ENCODE peak calls at places on chromosomes 11 and 22, in six cellular contexts. One of them, this sample, is unnamed.

GRCh38 chr11:101323997-101324396 is 194.4 kb upstream of the PGR start:
- DNase-seq in neuronal stem cell: peak
- DNase-seq in H9: peak
- DNase-seq in IMR-90: no peak
- DNase-seq in H1: no peak
- DNase-seq in trophoblast cell: no peak
- DNase-seq in this sample: no peak

GRCh38 chr11:2798951-2799761 is 86.4 kb downstream of the CDKN1C start:
- DNase-seq in trophoblast cell: no peak
- DNase-seq in H1: no peak
- DNase-seq in IMR-90: peak
- DNase-seq in H9: peak
- DNase-seq in neuronal stem cell: no peak
- DNase-seq in this sample: peak

GRCh38 chr11:71458146-71459070 is 5.4 kb downstream of the NADSYN1 start:
- DNase-seq in H1: no peak
- DNase-seq in trophoblast cell: peak
- DNase-seq in H9: no peak
- DNase-seq in neuronal stem cell: no peak
- DNase-seq in IMR-90: no peak
- DNase-seq in this sample: no peak

GRCh38 chr11:127362754-127363153 is 362.2 kb upstream of the KIRREL3 start:
- DNase-seq in H1: no peak
- DNase-seq in IMR-90: no peak
- DNase-seq in H9: peak
- DNase-seq in trophoblast cell: no peak
- DNase-seq in neuronal stem cell: no peak
- DNase-seq in this sample: no peak

GRCh38 chr11:37108436-37109204 is 510.6 kb upstream of the RAG2 start:
- DNase-seq in H1: no peak
- DNase-seq in neuronal stem cell: no peak
- DNase-seq in trophoblast cell: no peak
- DNase-seq in H9: no peak
- DNase-seq in IMR-90: no peak
- DNase-seq in this sample: no peak

GRCh38 chr11:36012410-36012809 is 68.5 kb downstream of the LDLRAD3 start:
- DNase-seq in IMR-90: peak
- DNase-seq in H1: no peak
- DNase-seq in neuronal stem cell: no peak
- DNase-seq in H9: no peak
- DNase-seq in trophoblast cell: peak
- DNase-seq in this sample: peak

GRCh38 chr22:44587004-44587793 is 89.2 kb upstream of the RTL6 start:
- DNase-seq in H9: no peak
- DNase-seq in trophoblast cell: peak
- DNase-seq in IMR-90: peak
- DNase-seq in neuronal stem cell: no peak
- DNase-seq in H1: no peak
- DNase-seq in this sample: no peak

GRCh38 chr22:19522190-19522880 is 1.9 kb downstream of the CLDN5 start:
- DNase-seq in IMR-90: no peak
- DNase-seq in H1: no peak
- DNase-seq in neuronal stem cell: no peak
- DNase-seq in trophoblast cell: no peak
- DNase-seq in H9: peak
- DNase-seq in this sample: no peak

GRCh38 chr11:23313001-23313400 is 452.7 kb upstream of the CCDC179 start:
- DNase-seq in trophoblast cell: no peak
- DNase-seq in neuronal stem cell: no peak
- DNase-seq in H1: no peak
- DNase-seq in IMR-90: no peak
- DNase-seq in H9: no peak
- DNase-seq in this sample: peak

GRCh38 chr22:41841085-41841712 is 8.3 kb downstream of the SREBF2 start:
- DNase-seq in IMR-90: no peak
- DNase-seq in H1: no peak
- DNase-seq in trophoblast cell: no peak
- DNase-seq in neuronal stem cell: no peak
- DNase-seq in H9: no peak
- DNase-seq in this sample: no peak

GRCh38 chr22:39463931-39464390 is 7.1 kb downstream of the MGAT3 start:
- DNase-seq in H9: no peak
- DNase-seq in IMR-90: no peak
- DNase-seq in H1: no peak
- DNase-seq in neuronal stem cell: no peak
- DNase-seq in trophoblast cell: peak
- DNase-seq in this sample: no peak

GRCh38 chr11:130580372-130580771 is 131.9 kb downstream of the ADAMTS15 start:
- DNase-seq in neuronal stem cell: peak
- DNase-seq in H1: peak
- DNase-seq in trophoblast cell: peak
- DNase-seq in IMR-90: peak
- DNase-seq in H9: peak
- DNase-seq in this sample: peak

GRCh38 chr11:35141538-35141937 is 2.6 kb downstream of the CD44 start:
- DNase-seq in IMR-90: no peak
- DNase-seq in H1: no peak
- DNase-seq in H9: no peak
- DNase-seq in trophoblast cell: no peak
- DNase-seq in neuronal stem cell: no peak
- DNase-seq in this sample: peak

DNA sequence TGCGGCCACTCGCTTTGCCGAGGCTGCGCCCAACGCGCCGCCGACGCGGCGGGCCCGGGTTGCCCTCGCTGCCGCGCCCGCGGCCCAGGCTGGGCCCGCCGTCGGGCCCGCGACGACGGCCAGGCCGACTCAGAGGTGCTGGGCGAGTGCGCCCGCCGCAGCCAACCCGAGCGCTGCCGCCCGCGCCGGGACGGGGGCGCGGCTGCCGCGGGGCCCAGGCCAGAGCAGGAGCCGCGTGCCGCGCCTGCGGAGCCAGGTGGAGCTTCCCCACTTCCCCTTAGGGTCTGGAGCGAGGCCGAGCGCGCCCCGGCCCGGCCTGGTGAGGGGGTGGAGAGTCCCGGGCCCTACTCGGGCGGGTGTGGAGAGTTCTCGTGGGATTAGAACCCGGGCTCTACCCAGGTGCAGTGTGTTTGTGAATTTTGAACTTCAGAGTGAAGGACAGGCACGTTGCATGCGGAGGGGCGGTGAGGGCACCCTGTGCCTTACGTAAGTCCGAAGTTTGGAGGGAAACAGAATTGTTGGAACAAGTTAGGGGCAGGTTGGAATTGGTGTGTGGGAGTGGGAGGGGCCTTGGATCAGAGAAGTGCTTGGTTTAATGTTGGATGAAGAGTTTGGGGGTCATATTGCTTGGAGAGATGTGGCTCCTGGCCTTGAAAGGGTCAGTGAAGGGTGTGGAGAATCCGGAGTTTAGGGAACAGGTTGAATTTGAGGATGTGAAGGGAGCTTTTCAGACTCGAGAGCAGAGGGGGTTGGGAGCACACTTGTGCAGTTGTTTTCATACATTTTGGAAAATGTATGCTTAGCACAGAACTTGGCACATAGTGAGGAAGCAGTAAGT is 697 bp downstream of the RNF169 start:
- DNase-seq in trophoblast cell: peak
- DNase-seq in IMR-90: peak
- DNase-seq in H9: peak
- DNase-seq in neuronal stem cell: no peak
- DNase-seq in H1: no peak
- DNase-seq in this sample: peak
- H3K18ac ChIP-seq in trophoblast cell: peak
- H3K18ac ChIP-seq in IMR-90: peak
- H3K18ac ChIP-seq in H9: peak
- H3K18ac ChIP-seq in neuronal stem cell: peak
- H3K18ac ChIP-seq in H1: no peak
- H3K18ac ChIP-seq in this sample: peak

GRCh38 chr11:44775366-44776356 is 48.9 kb downstream of the TSPAN18 start:
- DNase-seq in H1: no peak
- DNase-seq in trophoblast cell: peak
- DNase-seq in H9: peak
- DNase-seq in IMR-90: peak
- DNase-seq in neuronal stem cell: peak
- DNase-seq in this sample: peak

GRCh38 chr11:44776840-44777536 is 50.2 kb downstream of the TSPAN18 start:
- DNase-seq in H9: peak
- DNase-seq in neuronal stem cell: no peak
- DNase-seq in trophoblast cell: no peak
- DNase-seq in H1: no peak
- DNase-seq in IMR-90: no peak
- DNase-seq in this sample: no peak

GRCh38 chr11:44778200-44779100 is 51.7 kb downstream of the TSPAN18 start:
- DNase-seq in neuronal stem cell: no peak
- DNase-seq in IMR-90: no peak
- DNase-seq in trophoblast cell: no peak
- DNase-seq in H1: no peak
- DNase-seq in H9: peak
- DNase-seq in this sample: no peak

GRCh38 chr11:44779736-44780520 is 53.2 kb downstream of the TSPAN18 start:
- DNase-seq in H9: peak
- DNase-seq in trophoblast cell: no peak
- DNase-seq in H1: no peak
- DNase-seq in neuronal stem cell: no peak
- DNase-seq in IMR-90: no peak
- DNase-seq in this sample: no peak

DNA sequence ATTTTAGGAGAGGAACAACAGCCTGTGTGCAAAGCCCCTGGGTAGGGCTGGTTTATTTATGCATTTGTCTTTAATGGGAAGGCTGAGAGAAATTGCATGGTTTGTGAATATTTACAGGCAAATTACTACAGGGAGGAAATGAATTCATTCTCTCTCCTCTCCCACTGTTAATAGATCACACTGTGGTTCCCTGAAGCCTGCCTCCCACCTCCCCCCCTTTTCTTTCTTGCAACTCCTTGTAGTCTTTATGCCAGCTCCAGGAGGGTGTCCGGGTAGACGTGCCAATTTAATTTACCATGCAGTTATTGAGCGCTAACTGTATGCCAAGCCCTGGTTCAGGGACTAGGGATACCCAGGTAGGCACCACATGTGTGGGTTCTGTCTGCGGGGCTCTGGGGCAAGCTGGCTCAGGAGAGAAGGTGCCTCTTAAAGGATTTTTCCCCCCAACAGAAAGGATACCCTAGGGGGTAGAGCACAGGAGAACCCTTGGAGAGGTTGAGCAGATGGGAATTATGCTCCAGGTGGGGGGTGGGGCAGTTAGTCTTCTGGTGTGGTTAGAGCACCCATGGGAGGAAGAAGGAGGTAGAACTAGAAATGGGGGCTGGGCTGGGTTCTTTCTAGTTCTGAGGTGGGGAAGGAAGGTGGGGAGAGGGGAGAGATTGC is 50.9 kb downstream of the TSPAN18 start:
- DNase-seq in H9: no peak
- DNase-seq in neuronal stem cell: no peak
- DNase-seq in H1: no peak
- DNase-seq in IMR-90: no peak
- DNase-seq in trophoblast cell: no peak
- DNase-seq in this sample: no peak
- H3K18ac ChIP-seq in H9: no peak
- H3K18ac ChIP-seq in neuronal stem cell: no peak
- H3K18ac ChIP-seq in H1: no peak
- H3K18ac ChIP-seq in IMR-90: no peak
- H3K18ac ChIP-seq in trophoblast cell: no peak
- H3K18ac ChIP-seq in this sample: no peak

GRCh38 chr11:65615950-65616574 is 486 bp downstream of the PCNX3 start:
- DNase-seq in IMR-90: no peak
- DNase-seq in H1: no peak
- DNase-seq in trophoblast cell: no peak
- DNase-seq in neuronal stem cell: no peak
- DNase-seq in H9: no peak
- DNase-seq in this sample: no peak
- H3K18ac ChIP-seq in IMR-90: no peak
- H3K18ac ChIP-seq in H1: no peak
- H3K18ac ChIP-seq in trophoblast cell: peak
- H3K18ac ChIP-seq in neuronal stem cell: peak
- H3K18ac ChIP-seq in H9: no peak
- H3K18ac ChIP-seq in this sample: peak

GRCh38 chr11:128824199-128825049 is 42.7 kb downstream of the KCNJ1 start:
- DNase-seq in trophoblast cell: no peak
- DNase-seq in IMR-90: no peak
- DNase-seq in neuronal stem cell: no peak
- DNase-seq in H1: no peak
- DNase-seq in H9: no peak
- DNase-seq in this sample: no peak
- H3K18ac ChIP-seq in trophoblast cell: no peak
- H3K18ac ChIP-seq in IMR-90: no peak
- H3K18ac ChIP-seq in neuronal stem cell: peak
- H3K18ac ChIP-seq in H1: no peak
- H3K18ac ChIP-seq in H9: no peak
- H3K18ac ChIP-seq in this sample: no peak

DNA sequence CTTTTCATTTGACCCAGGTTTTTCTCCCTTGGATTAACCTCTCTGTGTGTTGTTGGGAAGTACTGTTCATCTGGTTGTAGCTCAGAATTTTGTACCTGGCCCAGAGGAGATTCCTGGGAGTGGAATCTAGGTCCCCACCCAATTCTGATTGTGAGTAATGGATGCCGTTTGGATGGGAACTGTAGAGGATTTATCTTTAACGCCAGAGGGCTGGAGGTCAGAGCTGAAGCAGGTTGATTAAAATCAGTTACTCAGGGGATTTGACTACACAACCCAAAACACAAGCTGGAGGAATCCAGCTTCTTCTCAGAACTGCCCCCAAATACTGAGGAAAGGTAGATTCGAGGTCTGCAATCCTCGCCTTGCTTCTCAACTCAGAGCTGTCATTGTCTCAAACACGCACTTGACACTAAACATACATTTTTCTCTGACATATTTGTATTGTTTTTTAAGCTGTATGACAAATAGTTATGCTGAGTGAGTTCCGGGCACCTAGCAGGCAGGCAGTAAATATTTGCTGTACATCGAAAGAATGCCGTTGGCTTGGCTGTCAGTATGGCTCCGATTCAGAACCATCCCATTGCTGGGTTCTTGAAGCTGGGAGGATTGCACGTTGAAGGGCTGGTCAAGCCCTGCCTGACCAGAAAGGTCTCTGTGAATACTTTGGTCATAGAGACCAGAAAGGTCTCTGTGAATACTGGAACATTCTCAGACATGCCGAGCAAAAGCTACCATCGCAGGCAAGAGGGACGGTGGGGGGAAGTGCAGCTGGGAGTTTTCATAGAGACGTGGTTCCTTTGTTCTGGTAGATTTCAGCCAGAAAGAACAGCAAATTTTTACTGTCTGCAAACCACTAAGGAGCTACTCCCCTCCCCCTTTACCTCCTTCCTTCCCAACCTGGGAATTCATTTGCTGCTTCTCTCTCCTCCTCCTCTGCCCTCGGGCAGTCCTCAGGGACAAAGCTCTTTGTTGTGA is 202.0 kb upstream of the SORL1-AS1 start:
- DNase-seq in H1: no peak
- DNase-seq in IMR-90: peak
- DNase-seq in H9: no peak
- DNase-seq in neuronal stem cell: no peak
- DNase-seq in trophoblast cell: peak
- DNase-seq in this sample: no peak
- H3K18ac ChIP-seq in H1: peak
- H3K18ac ChIP-seq in IMR-90: peak
- H3K18ac ChIP-seq in H9: peak
- H3K18ac ChIP-seq in neuronal stem cell: peak
- H3K18ac ChIP-seq in trophoblast cell: peak
- H3K18ac ChIP-seq in this sample: no peak

GRCh38 chr11:69674886-69675714 is at the start of gene LTO1:
- DNase-seq in H9: peak
- DNase-seq in trophoblast cell: peak
- DNase-seq in IMR-90: peak
- DNase-seq in neuronal stem cell: peak
- DNase-seq in H1: peak
- DNase-seq in this sample: peak
- H3K18ac ChIP-seq in H9: no peak
- H3K18ac ChIP-seq in trophoblast cell: peak
- H3K18ac ChIP-seq in IMR-90: no peak
- H3K18ac ChIP-seq in neuronal stem cell: peak
- H3K18ac ChIP-seq in H1: no peak
- H3K18ac ChIP-seq in this sample: peak

GRCh38 chr22:29307658-29308147 is 1.3 kb downstream of the GAS2L1 start:
- DNase-seq in IMR-90: no peak
- DNase-seq in neuronal stem cell: no peak
- DNase-seq in H1: no peak
- DNase-seq in trophoblast cell: no peak
- DNase-seq in H9: no peak
- DNase-seq in this sample: no peak
- H3K18ac ChIP-seq in IMR-90: no peak
- H3K18ac ChIP-seq in neuronal stem cell: peak
- H3K18ac ChIP-seq in H1: peak
- H3K18ac ChIP-seq in trophoblast cell: peak
- H3K18ac ChIP-seq in H9: no peak
- H3K18ac ChIP-seq in this sample: no peak